ENCODE peak calls at places on chromosomes 7 and 10, in four cellular contexts. U, A, Q and B are unnamed samples.

GRCh38 chr7:24979470-24979862 is 512 bp downstream of the OSBPL3 start:
- DNase-seq in U (no peak), A (peak), Q (peak), B (peak)

GRCh38 chr10:28925154-28925663 is 247.9 kb downstream of the BAMBI start:
- DNase-seq in U (peak), A (no peak), Q (no peak), B (no peak)

GRCh38 chr7:16594061-16594460 is 51.5 kb downstream of the ANKMY2 start:
- DNase-seq in U (no peak), A (no peak), Q (no peak), B (peak)

GRCh38 chr10:58044072-58044471 is 223.6 kb downstream of the IPMK start:
- DNase-seq in U (no peak), A (no peak), Q (no peak), B (no peak)

GRCh38 chr7:50153141-50153540 is 60.1 kb upstream of the ZPBP start:
- DNase-seq in U (no peak), A (no peak), Q (no peak), B (peak)

GRCh38 chr7:152859781-152860191 is 100.2 kb downstream of the ACTR3B start:
- DNase-seq in U (peak), A (peak), Q (no peak), B (no peak)

GRCh38 chr10:126905776-126906703 is 812 bp downstream of the DOCK1 start:
- DNase-seq in U (peak), A (no peak), Q (peak), B (peak)

GRCh38 chr7:19321925-19322470 is 176.8 kb upstream of the FERD3L start:
- DNase-seq in U (no peak), A (no peak), Q (no peak), B (no peak)

GRCh38 chr7:107505997-107506682 is 36.3 kb downstream of the GPR22 start:
- DNase-seq in U (no peak), A (no peak), Q (no peak), B (no peak)

GRCh38 chr10:104750306-104750705 is 109.2 kb downstream of the SORCS3 start:
- DNase-seq in U (no peak), A (no peak), Q (no peak), B (no peak)

DNA sequence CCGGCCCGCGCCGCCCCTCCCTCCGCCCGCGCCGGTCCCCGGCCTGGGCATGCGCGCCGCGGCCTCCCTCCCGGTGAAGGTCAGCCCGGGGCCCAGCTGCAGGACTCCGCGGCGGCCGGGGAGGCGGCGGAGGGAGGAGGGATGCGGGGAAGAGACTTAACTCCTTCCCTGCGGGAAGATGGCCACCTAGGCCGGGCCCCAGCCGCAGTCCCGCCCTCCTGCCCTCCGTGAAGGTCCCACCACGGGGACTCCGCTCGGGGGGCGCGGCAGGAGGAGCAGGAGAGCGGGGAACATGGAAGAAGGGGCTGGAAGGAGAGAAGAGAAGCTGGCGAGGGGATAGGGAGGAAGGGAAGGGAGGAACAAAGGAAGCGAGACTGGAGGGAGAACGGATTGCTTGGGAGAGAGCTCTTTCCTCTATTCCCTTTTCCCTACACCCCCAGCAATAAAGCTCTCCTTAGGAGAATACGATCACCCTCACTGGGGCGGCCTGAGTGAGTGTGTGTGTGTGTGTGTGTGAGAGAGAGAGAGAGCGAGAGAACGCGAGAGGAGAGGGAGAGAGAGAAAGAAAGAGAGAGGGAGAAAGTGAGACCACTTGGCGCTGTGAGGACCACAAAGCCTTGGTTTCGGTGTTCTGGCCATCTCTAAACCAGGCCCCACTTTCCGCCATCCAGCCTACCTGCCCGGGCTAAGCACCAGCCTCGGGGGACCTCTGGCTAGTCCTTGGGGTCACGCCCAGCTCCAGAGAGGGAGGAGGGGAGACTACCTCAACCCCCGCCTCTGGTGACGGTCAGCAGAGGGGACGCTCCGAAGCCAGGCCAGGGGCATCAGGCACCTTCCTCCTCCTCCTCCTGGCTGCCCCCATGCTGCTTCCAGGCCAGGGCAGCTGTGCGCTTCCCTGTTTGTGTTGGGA is 3.7 kb upstream of the SMARCD3 start:
- DNase-seq in U (peak), A (no peak), Q (peak), B (peak)
- H2BK15ac ChIP-seq in U (no peak), A (peak), Q (peak), B (peak)

GRCh38 chr10:79055892-79056291 is 12.9 kb upstream of the ZMIZ1 start:
- DNase-seq in U (no peak), A (no peak), Q (no peak), B (no peak)
- H2AK5ac ChIP-seq in U (no peak), A (no peak), Q (no peak), B (no peak)

DNA sequence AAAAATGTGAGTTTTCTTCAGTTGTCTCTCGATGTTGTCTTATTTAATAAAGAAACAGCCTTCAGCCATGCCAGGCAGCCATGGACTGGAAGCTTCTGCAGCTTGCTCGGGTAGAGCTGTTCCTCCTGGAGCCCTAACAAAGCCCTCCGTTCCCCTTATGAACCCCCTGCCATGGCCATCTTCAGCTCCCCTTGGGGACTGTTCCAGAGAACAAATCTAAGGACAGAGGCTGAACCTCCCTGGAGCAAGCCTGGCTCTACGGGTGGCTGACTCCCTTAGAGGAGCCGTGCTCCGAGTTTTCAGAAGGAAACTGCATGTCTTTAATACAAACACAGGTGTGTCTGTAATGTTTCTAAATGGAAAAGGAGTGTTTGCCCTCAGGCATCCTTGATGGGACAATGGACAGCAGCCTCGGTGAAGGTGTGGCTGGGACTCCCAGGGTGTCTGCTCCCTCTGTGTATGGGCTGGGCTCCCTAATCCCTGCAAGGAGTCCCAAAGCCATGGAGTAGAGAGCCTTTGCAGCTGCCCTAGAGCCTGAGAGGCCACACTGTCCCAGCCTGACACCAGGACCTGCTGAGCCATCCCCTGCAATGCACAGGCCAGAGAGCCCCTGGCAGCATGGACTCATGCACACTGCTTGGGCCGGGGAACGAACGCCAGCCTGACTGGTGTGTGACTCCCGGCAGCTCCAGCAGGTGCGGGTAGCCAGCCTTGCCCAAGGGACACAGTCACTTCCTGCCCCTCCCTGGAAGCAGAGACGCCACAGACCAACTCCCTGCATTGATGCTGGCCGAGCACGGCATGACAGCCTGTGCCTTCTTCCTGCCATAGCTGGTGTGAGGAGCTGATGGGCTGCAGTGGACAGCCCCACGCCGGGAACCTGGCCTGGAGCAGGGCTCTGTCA is 381.8 kb downstream of the TCERG1L start:
- DNase-seq in U (no peak), A (no peak), Q (no peak), B (no peak)
- H2BK12ac ChIP-seq in U (no peak), A (no peak), Q (no peak), B (no peak)

DNA sequence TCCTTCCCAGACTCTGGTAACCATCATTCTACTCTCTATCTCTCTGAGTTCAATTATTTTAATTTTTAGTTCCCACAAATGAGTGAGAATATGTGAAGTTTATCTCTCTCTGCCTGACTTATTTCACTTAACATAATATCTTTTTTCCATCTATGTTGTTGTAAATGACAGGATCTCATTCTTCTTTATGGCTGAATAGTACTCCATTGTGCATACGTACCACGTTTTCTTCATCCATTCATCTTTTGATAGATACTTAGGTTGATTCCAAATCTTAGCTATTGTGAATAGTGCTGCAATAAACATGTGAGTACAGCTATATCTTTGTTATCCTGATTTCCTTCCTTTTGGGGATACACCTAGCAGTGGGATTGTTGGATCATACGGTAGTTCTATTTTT is 23.9 kb downstream of the RPA3 start:
- DNase-seq in U (no peak), A (no peak), Q (no peak), B (no peak)
- H2BK15ac ChIP-seq in U (no peak), A (no peak), Q (no peak), B (no peak)

DNA sequence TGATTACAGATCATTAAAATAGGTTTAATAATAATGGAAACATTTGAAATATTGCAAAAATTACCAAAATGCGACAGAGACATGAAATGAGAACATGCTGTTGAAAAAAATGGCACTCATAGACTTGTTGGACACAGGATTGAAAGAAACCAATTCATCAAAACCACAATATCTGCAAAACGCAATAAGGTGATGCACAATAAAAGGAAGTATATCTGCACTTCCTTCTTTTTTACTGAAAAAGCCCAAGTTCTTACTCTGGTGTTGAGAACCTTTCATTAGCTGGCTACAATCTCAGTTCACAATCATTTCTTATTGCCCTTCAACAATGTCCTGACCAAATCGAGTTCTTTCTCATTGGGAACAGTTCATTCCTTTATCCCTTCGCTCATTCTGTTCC is 28.7 kb downstream of the TMEM106B start:
- DNase-seq in U (no peak), A (no peak), Q (no peak), B (no peak)
- H2AK5ac ChIP-seq in U (no peak), A (no peak), Q (no peak), B (no peak)

GRCh38 chr7:42156541-42156865 is 80.5 kb downstream of the GLI3 start:
- DNase-seq in U (no peak), A (no peak), Q (no peak), B (no peak)
- H2BK12ac ChIP-seq in U (no peak), A (no peak), Q (no peak), B (no peak)

GRCh38 chr10:95214793-95215192 is 20.8 kb downstream of the ACSM6 start:
- DNase-seq in U (no peak), A (no peak), Q (no peak), B (peak)

GRCh38 chr10:95209509-95210127 is 15.6 kb downstream of the ACSM6 start:
- DNase-seq in U (no peak), A (no peak), Q (no peak), B (no peak)

GRCh38 chr10:95214369-95214768 is 20.3 kb downstream of the ACSM6 start:
- DNase-seq in U (no peak), A (no peak), Q (no peak), B (no peak)

GRCh38 chr10:95211606-95212279 is 17.7 kb downstream of the ACSM6 start:
- DNase-seq in U (no peak), A (no peak), Q (no peak), B (no peak)

GRCh38 chr10:95208702-95209391 is 14.8 kb downstream of the ACSM6 start:
- DNase-seq in U (peak), A (no peak), Q (no peak), B (peak)
- H2BK15ac ChIP-seq in U (no peak), A (peak), Q (no peak), B (no peak)